ENCODE peak calls at places on chromosome 18, in four cellular contexts. One of them, this sample, is unnamed.

GRCh38 chr18:23301971-23302370 is 151.1 kb upstream of the RIOK3 start:
- DNase-seq in mesendoderm: no peak
- DNase-seq in CD8-positive, alpha-beta T cell: no peak
- DNase-seq in fibroblast of lung: no peak
- DNase-seq in this sample: no peak

GRCh38 chr18:46452820-46453219 is 204.2 kb downstream of the LOXHD1 start:
- DNase-seq in mesendoderm: no peak
- DNase-seq in CD8-positive, alpha-beta T cell: no peak
- DNase-seq in fibroblast of lung: peak; percentile 54
- DNase-seq in this sample: no peak

GRCh38 chr18:13494879-13495465 is 231.4 kb downstream of the FAM210A start:
- DNase-seq in mesendoderm: no peak
- DNase-seq in CD8-positive, alpha-beta T cell: no peak
- DNase-seq in fibroblast of lung: peak; percentile 73
- DNase-seq in this sample: no peak

GRCh38 chr18:49359732-49360444 is 100.6 kb downstream of the DYM start:
- DNase-seq in mesendoderm: no peak
- DNase-seq in CD8-positive, alpha-beta T cell: no peak
- DNase-seq in fibroblast of lung: peak; percentile 83
- DNase-seq in this sample: no peak

GRCh38 chr18:79068299-79068945 is 772 bp upstream of the ATP9B start:
- DNase-seq in mesendoderm: peak; percentile 10
- DNase-seq in CD8-positive, alpha-beta T cell: no peak
- DNase-seq in fibroblast of lung: peak; percentile 16
- DNase-seq in this sample: no peak

GRCh38 chr18:62105373-62105772 is 81.5 kb downstream of the PIGN start:
- DNase-seq in mesendoderm: no peak
- DNase-seq in CD8-positive, alpha-beta T cell: no peak
- DNase-seq in fibroblast of lung: peak; percentile 49
- DNase-seq in this sample: no peak

GRCh38 chr18:46171331-46171730 is 67.1 kb downstream of the HAUS1 start:
- DNase-seq in mesendoderm: no peak
- DNase-seq in CD8-positive, alpha-beta T cell: no peak
- DNase-seq in fibroblast of lung: no peak
- DNase-seq in this sample: no peak

GRCh38 chr18:8610442-8610801 is 1.2 kb downstream of the RAB12 start:
- DNase-seq in mesendoderm: no peak
- DNase-seq in CD8-positive, alpha-beta T cell: no peak
- DNase-seq in fibroblast of lung: peak; percentile 31
- DNase-seq in this sample: no peak

GRCh38 chr18:23115683-23116096 is 19.6 kb upstream of the CABLES1 start:
- DNase-seq in mesendoderm: no peak
- DNase-seq in CD8-positive, alpha-beta T cell: no peak
- DNase-seq in fibroblast of lung: peak; percentile 98
- DNase-seq in this sample: no peak

GRCh38 chr18:35345460-35345921 is 1.3 kb upstream of the ZNF24 start:
- DNase-seq in mesendoderm: peak; percentile 69
- DNase-seq in CD8-positive, alpha-beta T cell: no peak
- DNase-seq in fibroblast of lung: no peak
- DNase-seq in this sample: no peak

GRCh38 chr18:57839942-57840381 is 36.8 kb upstream of the ATP8B1 start:
- DNase-seq in mesendoderm: no peak
- DNase-seq in CD8-positive, alpha-beta T cell: no peak
- DNase-seq in fibroblast of lung: peak; percentile 85
- DNase-seq in this sample: no peak

GRCh38 chr18:21313576-21313975 is 71.5 kb downstream of the GREB1L start:
- DNase-seq in mesendoderm: no peak
- DNase-seq in CD8-positive, alpha-beta T cell: no peak
- DNase-seq in fibroblast of lung: peak; percentile 30
- DNase-seq in this sample: no peak

GRCh38 chr18:21314721-21315120 is 72.7 kb downstream of the GREB1L start:
- DNase-seq in mesendoderm: no peak
- DNase-seq in CD8-positive, alpha-beta T cell: no peak
- DNase-seq in fibroblast of lung: peak; percentile 38
- DNase-seq in this sample: no peak

GRCh38 chr18:21316296-21316695 is 74.3 kb downstream of the GREB1L start:
- DNase-seq in mesendoderm: no peak
- DNase-seq in CD8-positive, alpha-beta T cell: no peak
- DNase-seq in fibroblast of lung: peak; percentile 82
- DNase-seq in this sample: no peak

GRCh38 chr18:21321711-21322110 is 79.7 kb downstream of the GREB1L start:
- DNase-seq in mesendoderm: no peak
- DNase-seq in CD8-positive, alpha-beta T cell: no peak
- DNase-seq in fibroblast of lung: no peak
- DNase-seq in this sample: no peak

DNA sequence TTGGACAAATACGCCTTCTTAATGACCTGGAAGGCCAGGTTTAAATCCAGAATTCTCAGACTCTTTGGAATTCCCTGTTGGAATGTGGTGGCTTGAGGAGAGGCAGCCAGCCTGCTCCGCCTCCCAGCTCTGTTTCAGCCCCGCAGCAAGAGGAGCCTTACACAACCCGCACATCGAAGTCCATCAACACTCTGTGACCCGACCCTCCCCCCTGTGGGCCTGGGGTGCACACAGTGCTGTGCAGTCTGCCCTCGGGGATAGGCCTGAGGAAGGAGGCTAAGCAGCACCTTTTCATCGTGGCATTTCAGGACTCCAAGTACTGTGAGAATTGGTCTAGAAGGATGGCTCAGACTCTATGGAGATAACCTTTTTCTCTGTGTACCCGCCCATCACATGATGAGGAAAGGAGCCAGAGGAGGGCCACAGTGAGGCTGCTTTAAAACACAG is 73.7 kb downstream of the GREB1L start:
- DNase-seq in mesendoderm: peak; percentile 89
- DNase-seq in CD8-positive, alpha-beta T cell: no peak
- DNase-seq in fibroblast of lung: peak; percentile 88
- DNase-seq in this sample: no peak
- H3K27ac ChIP-seq in mesendoderm: no peak overlapping the region
- H3K27ac ChIP-seq in CD8-positive, alpha-beta T cell: no peak overlapping the region
- H3K27ac ChIP-seq in fibroblast of lung: no peak overlapping the region
- H3K27ac ChIP-seq in this sample: no peak overlapping the region

DNA sequence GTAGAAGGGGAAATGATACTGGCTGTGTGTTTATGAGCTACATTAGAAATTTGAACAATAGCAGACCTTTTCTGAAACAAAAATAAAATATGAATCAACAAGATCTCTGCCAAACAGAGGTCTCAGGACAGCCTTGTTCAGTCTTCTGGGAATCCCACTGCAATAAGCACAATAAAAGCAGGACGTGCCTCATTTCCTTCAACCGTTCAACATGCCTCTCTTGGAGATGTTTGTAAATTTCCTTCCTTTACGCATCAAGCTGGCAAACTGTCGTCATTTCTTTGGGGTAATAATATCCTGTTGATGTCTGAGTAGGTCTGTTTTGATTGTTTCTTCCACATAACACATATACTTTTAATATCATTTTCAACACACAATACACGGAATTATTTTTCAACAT is 77.2 kb downstream of the TCF4 start:
- DNase-seq in mesendoderm: no peak
- DNase-seq in CD8-positive, alpha-beta T cell: no peak
- DNase-seq in fibroblast of lung: peak; percentile 84
- DNase-seq in this sample: no peak
- H3K4me3 ChIP-seq in mesendoderm: no peak overlapping the region
- H3K4me3 ChIP-seq in CD8-positive, alpha-beta T cell: no peak overlapping the region
- H3K4me3 ChIP-seq in fibroblast of lung: peak overlapping the region; percentile 19
- H3K4me3 ChIP-seq in this sample: no peak overlapping the region

GRCh38 chr18:3397786-3398185 is 52.2 kb upstream of the TGIF1 start:
- DNase-seq in mesendoderm: no peak
- DNase-seq in CD8-positive, alpha-beta T cell: no peak
- DNase-seq in fibroblast of lung: no peak
- DNase-seq in this sample: no peak
- H3K27ac ChIP-seq in mesendoderm: no peak overlapping the region
- H3K27ac ChIP-seq in CD8-positive, alpha-beta T cell: no peak overlapping the region
- H3K27ac ChIP-seq in fibroblast of lung: no peak overlapping the region
- H3K27ac ChIP-seq in this sample: no peak overlapping the region

DNA sequence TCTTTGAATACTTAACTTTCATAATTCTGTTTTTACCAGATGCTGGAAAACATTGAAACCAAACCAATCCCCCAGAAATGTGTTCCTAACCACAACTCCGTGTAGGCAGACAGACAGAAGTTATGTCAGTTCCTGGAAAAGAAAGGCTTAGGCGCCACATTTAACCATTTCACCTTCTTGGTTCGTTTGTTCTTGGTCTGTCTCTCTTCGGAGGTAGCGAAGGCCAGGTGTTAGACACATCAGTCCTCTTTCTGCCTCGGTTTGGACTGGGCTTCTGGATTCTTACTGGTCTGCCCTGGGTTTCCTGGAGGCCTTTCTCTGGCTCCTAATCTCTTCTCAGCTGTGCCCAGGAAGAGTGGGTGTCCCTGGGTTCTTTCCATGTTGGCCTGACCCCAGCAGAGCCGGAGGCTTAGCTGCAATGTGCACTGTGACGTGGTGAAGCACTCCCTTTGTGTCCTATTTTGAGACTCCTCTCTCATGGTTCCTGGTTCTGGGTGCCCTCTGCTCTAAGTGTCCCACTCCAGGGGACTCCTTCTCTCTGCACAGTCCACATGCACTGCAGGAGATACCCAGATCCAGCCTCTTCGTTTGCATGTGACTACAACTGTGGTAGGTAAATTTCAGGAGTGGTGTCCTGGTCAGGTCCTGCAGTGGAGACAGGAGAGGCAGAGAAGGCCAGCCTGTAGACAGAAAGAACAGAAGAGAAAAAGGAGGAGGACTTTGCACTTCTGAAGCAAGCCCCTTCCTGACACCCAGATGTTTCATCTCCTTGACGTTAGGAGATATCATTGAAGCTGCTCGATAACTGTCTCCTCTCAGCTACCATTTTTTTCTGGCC is 23.0 kb upstream of the RAB31 start:
- DNase-seq in mesendoderm: no peak
- DNase-seq in CD8-positive, alpha-beta T cell: no peak
- DNase-seq in fibroblast of lung: peak; percentile 81
- DNase-seq in this sample: no peak
- H3K4me3 ChIP-seq in mesendoderm: no peak overlapping the region
- H3K4me3 ChIP-seq in CD8-positive, alpha-beta T cell: no peak overlapping the region
- H3K4me3 ChIP-seq in fibroblast of lung: peak overlapping the region; percentile 10
- H3K4me3 ChIP-seq in this sample: no peak overlapping the region

This sample was measured in CD8-positive, alpha-beta memory T cell.